ENCODE peak calls at places on chromosomes 5 and 9, in five cellular contexts. B is GM13977, X is ovary, S is AG04449, A is progenitor cell of endocrine pancreas. M is an unnamed sample.

GRCh38 chr5:139600336-139600949 is 39.3 kb downstream of the UBE2D2 start:
- DNase-seq in B (no peak), X (no peak), S (no peak), A (no peak), M (no peak)

GRCh38 chr5:144390133-144390532 is 219.5 kb downstream of the KCTD16 start:
- DNase-seq in B (no peak), X (no peak), S (no peak), A (no peak), M (no peak)

GRCh38 chr9:136682710-136683109 is 4.5 kb downstream of the AGPAT2 start:
- DNase-seq in B (no peak), X (no peak), S (no peak), A (no peak), M (no peak)

GRCh38 chr9:130331573-130331972 is 66.0 kb downstream of the HMCN2 start:
- DNase-seq in B (no peak), X (peak; percentile 46), S (no peak), A (no peak), M (no peak)

GRCh38 chr9:93808115-93809029 is 146.8 kb downstream of the BARX1 start:
- DNase-seq in B (peak; percentile 8), X (no peak), S (no peak), A (no peak), M (peak; percentile 4)

GRCh38 chr9:37030591-37030939 is 3.5 kb downstream of the PAX5 start:
- DNase-seq in B (peak; percentile 72), X (no peak), S (no peak), A (no peak), M (no peak)

GRCh38 chr9:71656496-71656895 is 111.8 kb downstream of the CEMIP2 start:
- DNase-seq in B (no peak), X (no peak), S (no peak), A (no peak), M (no peak)

GRCh38 chr9:134592018-134592818 is 49.4 kb upstream of the COL5A1 start:
- DNase-seq in B (no peak), X (no peak), S (no peak), A (no peak), M (no peak)

GRCh38 chr9:78590068-78590467 is 293.1 kb downstream of the PSAT1 start:
- DNase-seq in B (no peak), X (no peak), S (no peak), A (no peak), M (no peak)

GRCh38 chr9:14072850-14073249 is 241.1 kb downstream of the NFIB start:
- DNase-seq in B (no peak), X (no peak), S (no peak), A (no peak), M (no peak)
- TF ChIP-seq CTCF in B (no peak), X (no peak), S (no peak), A (no peak), M (no peak)

DNA sequence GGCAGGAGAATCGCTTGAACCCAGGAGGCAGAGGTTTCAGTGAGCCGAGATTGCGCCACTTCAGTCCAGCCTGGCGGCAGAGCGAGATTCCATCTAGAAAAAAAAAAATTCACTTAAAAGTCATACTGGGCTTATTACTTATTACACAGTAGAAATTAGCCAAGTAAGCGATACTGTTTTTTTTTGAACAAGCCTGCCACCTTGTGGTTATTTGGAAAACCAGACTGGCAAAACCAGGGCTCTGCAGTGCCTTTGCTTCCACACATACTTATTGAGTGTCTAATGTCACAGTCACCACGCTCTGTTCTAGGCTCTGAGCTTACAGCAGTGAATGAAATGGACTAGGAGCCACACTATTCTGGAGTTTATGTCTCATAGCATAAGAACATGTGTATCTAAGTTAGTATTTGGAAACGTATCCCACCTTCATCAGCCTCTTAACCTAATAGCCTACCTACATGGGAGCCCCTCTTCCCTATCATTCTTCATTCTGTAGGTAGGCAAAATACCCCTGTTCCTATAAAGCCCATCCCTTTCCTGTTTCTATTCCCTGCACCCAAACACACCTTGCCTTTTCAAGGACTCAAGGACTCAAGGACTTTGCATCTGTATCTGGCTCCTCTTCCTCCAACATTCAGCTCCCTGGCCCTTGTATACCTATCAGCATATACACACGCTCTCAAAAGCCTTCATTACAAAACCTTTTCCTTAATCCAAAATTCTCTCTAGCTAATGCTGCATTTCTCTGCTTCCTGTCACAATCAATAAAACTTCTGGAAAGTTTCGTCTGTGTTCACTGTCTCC is 13.9 kb upstream of the BASP1 start:
- DNase-seq in B (peak; percentile 68), X (peak; percentile 26), S (no peak), A (no peak), M (no peak)
- TF ChIP-seq CTCF in B (peak; percentile 65), X (peak; percentile 29), S (peak; percentile 58), A (peak; percentile 79), M (no peak)

DNA sequence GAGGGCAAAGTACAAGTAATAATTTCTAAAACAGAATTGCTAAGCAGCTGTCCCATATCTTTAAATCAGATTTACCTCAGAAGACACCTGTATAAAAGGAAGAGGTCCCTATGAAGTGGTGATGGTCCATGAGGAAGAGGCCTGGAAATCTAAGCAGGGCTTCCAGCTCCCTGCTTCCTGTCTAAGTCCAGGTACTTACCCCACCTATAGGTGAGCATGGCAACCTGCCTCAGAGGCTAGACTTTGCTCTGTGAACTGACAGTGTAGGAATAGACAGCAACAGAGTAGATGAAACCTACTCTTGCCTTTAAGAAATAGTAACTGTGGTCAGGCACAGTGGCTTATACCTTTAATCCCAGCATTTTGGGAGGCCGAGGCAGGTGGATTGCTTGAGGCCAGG is 55.8 kb upstream of the ARRDC3 start:
- DNase-seq in B (no peak), X (no peak), S (no peak), A (no peak), M (no peak)
- TF ChIP-seq CTCF in B (no peak), X (no peak), S (no peak), A (no peak), M (no peak)

GRCh38 chr5:99949361-99949760 is 585.8 kb upstream of the FAM174A start:
- DNase-seq in B (no peak), X (no peak), S (no peak), A (no peak), M (no peak)
- TF ChIP-seq CTCF in B (no peak), X (no peak), S (no peak), A (no peak), M (no peak)

DNA sequence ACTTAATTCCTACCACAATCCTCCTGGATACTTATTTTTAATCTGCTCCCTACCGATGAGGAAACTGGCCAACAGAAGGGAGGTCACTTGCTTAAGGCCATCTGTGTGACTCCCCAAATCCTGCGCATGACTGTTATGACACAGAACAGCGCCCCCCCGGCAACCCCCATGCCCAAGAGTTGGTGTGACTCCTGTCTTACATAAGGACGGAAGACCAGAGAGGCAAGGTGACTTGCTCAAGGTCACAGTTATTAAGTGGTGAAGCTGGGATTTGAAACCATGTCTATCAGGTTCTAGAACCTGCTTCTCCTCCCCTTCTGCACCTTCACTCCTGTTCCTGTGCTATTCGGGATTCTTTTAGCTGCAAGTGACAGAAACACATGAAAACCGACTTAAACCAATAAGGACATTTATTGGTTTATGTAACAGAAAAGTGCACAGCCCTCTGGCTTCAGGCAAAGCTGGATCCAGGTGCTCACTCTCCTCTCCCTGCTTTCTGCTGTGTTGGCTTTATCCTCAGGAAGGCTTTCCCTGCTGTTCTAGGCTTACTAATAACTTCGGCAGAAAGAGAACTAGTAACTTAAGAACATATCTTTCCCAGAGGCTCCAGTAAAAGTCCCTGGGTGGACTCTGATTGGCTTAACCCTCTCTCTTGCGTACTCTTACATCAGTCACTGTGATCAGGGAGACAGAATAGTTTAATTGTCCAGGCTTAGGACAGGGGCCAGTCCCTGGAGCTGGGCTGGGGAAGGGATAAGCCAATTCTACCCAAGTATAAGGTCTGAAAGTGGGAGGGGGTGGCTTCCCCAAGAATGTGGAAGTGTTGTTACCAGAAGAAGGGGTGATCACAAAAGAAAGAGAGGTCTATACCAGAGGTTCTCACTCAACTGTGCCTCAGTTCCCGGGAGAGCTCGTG is 43.7 kb downstream of the FGF18 start:
- DNase-seq in B (no peak), X (no peak), S (no peak), A (no peak), M (no peak)
- TF ChIP-seq CTCF in B (no peak), X (no peak), S (no peak), A (no peak), M (no peak)

GRCh38 chr5:74082504-74082903 is 456.5 kb downstream of the ARHGEF28 start:
- DNase-seq in B (no peak), X (no peak), S (no peak), A (no peak), M (no peak)
- TF ChIP-seq CTCF in B (no peak), X (no peak), S (no peak), A (no peak), M (no peak)

DNA sequence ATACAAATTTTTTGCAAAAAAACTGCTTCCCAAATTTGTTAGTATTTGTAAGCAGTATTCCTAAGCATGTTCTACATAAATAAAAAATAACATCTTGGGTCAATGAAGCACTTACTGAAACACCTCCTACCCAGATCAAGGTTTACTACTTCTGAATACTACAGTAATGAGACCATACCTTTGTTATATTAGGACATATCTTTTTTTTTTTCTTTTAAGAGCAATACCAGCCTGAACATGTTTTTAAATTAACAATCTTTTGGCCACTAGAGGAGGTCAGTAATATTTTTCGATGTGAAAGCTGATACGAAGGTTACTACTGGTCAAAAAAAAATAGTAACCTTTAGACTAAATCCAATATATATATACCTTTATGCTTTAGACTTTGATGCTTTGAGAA is 72.7 kb downstream of the CERT1 start:
- DNase-seq in B (no peak), X (no peak), S (no peak), A (no peak), M (no peak)
- TF ChIP-seq CTCF in B (no peak), X (no peak), S (no peak), A (no peak), M (no peak)

GRCh38 chr9:17120203-17120602 is 14.6 kb upstream of the CNTLN start:
- DNase-seq in B (no peak), X (no peak), S (no peak), A (no peak), M (no peak)

GRCh38 chr9:17121264-17121663 is 13.6 kb upstream of the CNTLN start:
- DNase-seq in B (no peak), X (no peak), S (no peak), A (no peak), M (no peak)

GRCh38 chr9:17117372-17117771 is 17.5 kb upstream of the CNTLN start:
- DNase-seq in B (no peak), X (no peak), S (no peak), A (no peak), M (no peak)

GRCh38 chr9:17116400-17116837 is 18.4 kb upstream of the CNTLN start:
- DNase-seq in B (no peak), X (no peak), S (no peak), A (no peak), M (no peak)
- TF ChIP-seq CTCF in B (peak; percentile 48), X (peak; percentile 51), S (peak; percentile 13), A (peak; percentile 65), M (no peak)

DNA sequence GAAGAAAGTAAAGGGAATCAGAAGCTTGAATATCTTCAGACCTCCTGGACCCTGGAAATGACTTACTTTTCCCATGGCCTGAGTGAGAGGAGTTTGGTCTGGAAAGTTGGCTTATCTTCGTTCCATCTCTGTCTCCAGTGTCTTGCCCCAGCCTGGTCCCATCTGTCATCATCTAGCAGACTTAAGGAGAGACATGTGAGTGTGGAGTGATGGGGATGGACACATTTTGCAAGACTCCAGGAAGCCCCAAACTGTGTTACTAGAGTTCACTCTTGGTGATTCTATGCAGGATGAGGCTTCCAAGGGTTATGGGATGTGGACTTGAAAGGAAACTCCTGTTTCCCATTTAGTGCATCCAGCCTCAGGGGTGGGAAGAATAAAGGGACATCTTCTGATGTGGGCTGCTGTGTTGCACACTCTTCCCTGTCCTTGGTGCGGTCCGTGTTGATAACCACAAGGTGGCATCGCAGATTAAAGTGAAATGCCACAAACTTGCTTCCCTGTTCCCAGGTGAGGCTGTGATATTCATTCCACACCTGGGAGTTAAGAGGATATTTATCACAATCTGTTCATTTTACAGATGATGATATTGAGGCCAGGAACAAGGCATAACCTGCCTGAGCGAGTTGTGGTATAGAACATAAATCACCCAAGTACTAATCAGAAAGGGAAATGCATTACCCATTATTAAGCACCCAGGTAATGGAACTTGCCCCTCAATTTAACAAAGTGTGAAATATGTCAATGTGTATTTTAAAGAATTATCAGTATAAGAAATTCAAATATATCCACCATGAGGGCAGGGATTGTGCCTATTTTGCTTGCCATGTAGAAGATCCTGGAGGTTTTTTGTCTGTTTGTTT is 269.9 kb upstream of the PAPPA start:
- DNase-seq in B (no peak), X (no peak), S (no peak), A (peak; percentile 10), M (no peak)
- TF ChIP-seq CTCF in B (peak; percentile 39), X (no peak), S (peak; percentile 67), A (peak; percentile 68), M (no peak)